ENCODE peak calls at places on chromosomes 5 and 9, in four cellular contexts. X, O, S and B are unnamed samples.

GRCh38 chr9:84323777-84324317 is 16.7 kb downstream of the SLC28A3 start:
- DNase-seq in X (no peak), O (no peak), S (no peak), B (no peak)

GRCh38 chr5:1103505-1104326 is 8.1 kb downstream of the SLC12A7 start:
- DNase-seq in X (no peak), O (peak; percentile 37), S (no peak), B (no peak)

GRCh38 chr5:173302546-173303155 is 25.6 kb downstream of the STC2 start:
- DNase-seq in X (no peak), O (peak; percentile 55), S (no peak), B (no peak)

GRCh38 chr5:135761746-135762145 is 72.7 kb upstream of the SLC25A48 start:
- DNase-seq in X (no peak), O (no peak), S (no peak), B (no peak)

GRCh38 chr9:95803197-95803596 is 72.3 kb upstream of the ERCC6L2 start:
- DNase-seq in X (no peak), O (no peak), S (no peak), B (no peak)

GRCh38 chr5:111254613-111255012 is 30.4 kb downstream of the CAMK4 start:
- DNase-seq in X (no peak), O (no peak), S (peak; percentile 95), B (no peak)

GRCh38 chr5:84290161-84290560 is 94.5 kb downstream of the EDIL3 start:
- DNase-seq in X (no peak), O (no peak), S (no peak), B (no peak)

GRCh38 chr5:154741415-154741814 is 13.8 kb upstream of the LARP1 start:
- DNase-seq in X (no peak), O (no peak), S (no peak), B (no peak)

GRCh38 chr5:138349842-138350635 is 2.4 kb upstream of the KDM3B start:
- DNase-seq in X (no peak), O (no peak), S (no peak), B (no peak)

GRCh38 chr9:112308576-112308975 is 24.8 kb downstream of the PTBP3 start:
- DNase-seq in X (no peak), O (no peak), S (no peak), B (no peak)

GRCh38 chr9:7570107-7570720 is 229.4 kb downstream of the DMAC1 start:
- DNase-seq in X (peak; percentile 70), O (peak; percentile 55), S (peak; percentile 30), B (peak; percentile 29)

GRCh38 chr5:19322716-19323485 is 665.1 kb downstream of the CDH18 start:
- DNase-seq in X (no peak), O (peak; percentile 49), S (no peak), B (no peak)

GRCh38 chr5:15489571-15490235 is 10.3 kb upstream of the FBXL7 start:
- DNase-seq in X (no peak), O (no peak), S (no peak), B (no peak)

GRCh38 chr9:87280421-87280820 is 217.2 kb upstream of the DAPK1 start:
- DNase-seq in X (no peak), O (no peak), S (no peak), B (no peak)

GRCh38 chr5:106675674-106676073 is 995.1 kb downstream of the EFNA5 start:
- DNase-seq in X (no peak), O (no peak), S (no peak), B (no peak)

GRCh38 chr5:120451445-120451844 is 12.7 kb upstream of the PRR16 start:
- DNase-seq in X (no peak), O (no peak), S (no peak), B (no peak)

GRCh38 chr9:20604561-20604960 is 17.7 kb downstream of the MLLT3 start:
- DNase-seq in X (no peak), O (no peak), S (no peak), B (no peak)

GRCh38 chr5:66118294-66118693 is 25.8 kb upstream of the SREK1 start:
- DNase-seq in X (no peak), O (no peak), S (no peak), B (no peak)

GRCh38 chr9:137458194-137459146 is 664 bp downstream of the NSMF start:
- DNase-seq in X (peak; percentile 26), O (no peak), S (no peak), B (peak; percentile 84)

GRCh38 chr9:111566234-111566633 is 33.2 kb downstream of the PTGR1 start:
- DNase-seq in X (no peak), O (no peak), S (no peak), B (no peak)

GRCh38 chr5:151740336-151740942 is 18.0 kb downstream of the ATOX1 start:
- DNase-seq in X (peak; percentile 56), O (peak; percentile 78), S (no peak), B (peak; percentile 70)

GRCh38 chr5:160542281-160542680 is 120.6 kb downstream of the PTTG1 start:
- DNase-seq in X (no peak), O (no peak), S (no peak), B (no peak)

GRCh38 chr9:21381752-21382339 is 3.4 kb downstream of the IFNA2 start:
- DNase-seq in X (peak; percentile 21), O (no peak), S (peak; percentile 94), B (no peak)

GRCh38 chr9:112361602-112362001 is 18.3 kb upstream of the HSDL2 start:
- DNase-seq in X (no peak), O (peak; percentile 59), S (no peak), B (peak; percentile 18)

GRCh38 chr5:40962207-40962955 is 53.1 kb downstream of the C7 start:
- DNase-seq in X (no peak), O (no peak), S (no peak), B (no peak)

GRCh38 chr9:69798737-69799136 is 21.9 kb upstream of the CFAP95 start:
- DNase-seq in X (no peak), O (no peak), S (no peak), B (no peak)

GRCh38 chr9:129262261-129262660 is 84.2 kb upstream of the IER5L start:
- DNase-seq in X (no peak), O (no peak), S (no peak), B (no peak)
- TF ChIP-seq MAX in X (no peak), O (no peak), S (no peak), B (no peak)

DNA sequence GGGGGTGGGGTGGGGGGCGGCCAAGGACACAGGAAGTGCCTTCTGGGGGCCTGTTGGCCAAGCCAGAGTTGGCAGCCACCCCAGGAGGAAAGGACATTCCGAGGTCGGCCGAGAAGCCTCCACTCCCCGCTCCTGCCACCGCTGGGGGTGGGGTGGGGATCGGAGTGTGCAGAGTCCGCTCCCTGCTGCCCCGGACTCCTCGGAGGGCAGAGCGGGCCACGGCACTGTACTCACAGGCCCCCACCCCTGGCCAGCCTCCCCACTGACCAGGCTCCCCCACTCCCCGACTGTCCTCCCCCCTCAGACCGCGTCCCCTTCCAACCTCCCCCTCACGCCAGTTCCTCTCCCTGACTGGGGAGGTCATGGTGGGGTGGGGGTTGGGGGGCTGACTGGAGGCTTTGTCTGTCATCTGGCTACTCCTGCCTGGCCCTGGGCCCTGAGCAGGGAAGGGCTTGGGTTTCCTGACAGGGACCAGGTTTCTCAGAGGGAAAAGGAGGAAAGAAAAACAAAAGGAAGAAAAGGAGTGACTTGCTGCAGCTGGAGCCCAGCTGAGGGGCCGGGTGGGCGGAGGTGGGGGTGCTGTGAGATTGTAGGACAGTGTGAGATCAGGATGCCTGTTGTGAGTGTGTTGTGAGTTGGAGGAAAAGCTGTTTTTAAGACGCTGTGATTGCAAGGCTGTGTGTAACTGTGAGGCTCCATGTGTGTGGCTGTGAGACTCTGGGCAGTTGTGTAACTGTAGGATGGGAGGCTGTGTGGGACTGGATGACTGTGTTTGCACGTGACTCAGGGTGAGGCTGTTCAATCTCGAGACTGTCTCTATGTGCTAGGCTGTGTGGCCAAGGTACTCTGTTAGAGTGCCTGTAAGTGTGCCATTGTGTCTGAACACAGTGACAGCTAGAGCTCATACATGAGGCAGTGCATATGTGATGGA is 29.6 kb downstream of the CNTFR start:
- DNase-seq in X (no peak), O (no peak), S (no peak), B (peak; percentile 79)
- TF ChIP-seq USF1 in X (no peak), O (no peak), S (no peak), B (peak; percentile 20)

GRCh38 chr5:140558542-140558941 is 1.3 kb upstream of the SRA1 start:
- DNase-seq in X (no peak), O (no peak), S (no peak), B (no peak)
- TF ChIP-seq MAX in X (no peak), O (no peak), S (no peak), B (no peak)

DNA sequence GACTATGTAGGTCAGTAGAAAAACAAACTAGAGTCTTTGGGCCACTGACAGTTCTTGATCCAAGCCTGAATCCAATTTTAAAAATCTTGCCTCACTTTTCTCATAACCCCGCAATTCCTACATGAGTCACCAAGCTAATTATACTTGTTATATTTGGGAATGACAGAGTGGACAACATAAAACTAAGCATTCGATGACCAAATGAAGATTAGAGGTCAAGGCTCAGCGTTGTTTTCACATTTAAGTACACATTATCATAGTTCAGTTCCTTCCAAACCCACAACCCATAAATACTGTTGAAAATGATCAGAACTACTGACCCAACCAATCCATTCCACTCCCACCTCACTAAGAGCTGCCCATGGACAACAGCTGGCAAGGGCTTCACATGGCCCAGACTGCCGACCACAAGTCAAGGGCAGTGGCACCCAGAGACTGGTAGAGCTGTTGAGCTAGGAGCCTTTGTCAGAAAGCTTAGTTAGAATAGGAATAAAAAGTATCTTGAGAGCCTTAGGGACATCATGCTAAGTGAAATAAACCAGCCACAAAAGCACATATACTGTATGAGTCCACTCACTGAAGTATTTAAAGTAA is 64.2 kb downstream of the MYO10 start:
- DNase-seq in X (no peak), O (no peak), S (no peak), B (no peak)
- TF ChIP-seq USF1 in X (no peak), O (no peak), S (no peak), B (no peak)